ENCODE peak calls at places on chromosomes 12 and 14, in ten cellular contexts. C is tibial artery; B is effector memory CD4-positive, alpha-beta T cell; R is lung; I is pancreas; T is WERI-Rb-1; V is ovary; D is psoas muscle; L is mesenchymal stem cell; S is GM23248. F is an unnamed sample.

GRCh38 chr12:19491863-19492262 is 52.6 kb downstream of the AEBP2 start:
- DNase-seq in C (no peak), B (no peak), R (no peak), I (no peak), T (no peak), V (no peak), D (no peak), L (no peak), S (peak; percentile 9), F (no peak)

GRCh38 chr12:63301311-63301710 is 150.3 kb upstream of the AVPR1A start:
- DNase-seq in C (no peak), B (no peak), R (no peak), I (no peak), T (no peak), V (no peak), D (no peak), L (peak; percentile 26), S (peak; percentile 13), F (no peak)

GRCh38 chr12:52701281-52701680 is 2.0 kb downstream of the KRT77 start:
- DNase-seq in C (no peak), B (no peak), R (no peak), I (no peak), T (no peak), V (no peak), D (no peak), L (no peak), S (no peak), F (no peak)

GRCh38 chr12:89501793-89502192 is 22.8 kb downstream of the GALNT4 start:
- DNase-seq in C (no peak), B (no peak), R (no peak), I (no peak), T (no peak), V (no peak), D (no peak), L (no peak), S (no peak), F (no peak)

GRCh38 chr14:71070169-71070568 is 162.9 kb downstream of the PCNX1 start:
- DNase-seq in C (no peak), B (no peak), R (no peak), I (no peak), T (no peak), V (no peak), D (no peak), L (peak; percentile 33), S (peak; percentile 31), F (no peak)

GRCh38 chr12:75177997-75178396 is 31.6 kb downstream of the KCNC2 start:
- DNase-seq in C (no peak), B (no peak), R (no peak), I (no peak), T (no peak), V (no peak), D (no peak), L (peak; percentile 93), S (peak; percentile 91), F (no peak)

GRCh38 chr12:28140404-28140803 is 49.9 kb upstream of the CCDC91 start:
- DNase-seq in C (no peak), B (no peak), R (no peak), I (no peak), T (no peak), V (no peak), D (no peak), L (no peak), S (no peak), F (no peak)

GRCh38 chr14:70061108-70061507 is 127.6 kb downstream of the SLC8A3 start:
- DNase-seq in C (no peak), B (no peak), R (no peak), I (no peak), T (no peak), V (no peak), D (no peak), L (no peak), S (no peak), F (no peak)

GRCh38 chr12:75751769-75752471 is 240.5 kb upstream of the KRR1 start:
- DNase-seq in C (no peak), B (no peak), R (no peak), I (no peak), T (no peak), V (no peak), D (no peak), L (no peak), S (peak; percentile 60), F (peak; percentile 18)

GRCh38 chr12:48814313-48815280 is 3.7 kb upstream of the CACNB3 start:
- DNase-seq in C (peak; percentile 87), B (peak; percentile 69), R (peak; percentile 84), I (peak; percentile 97), T (peak; percentile 79), V (peak; percentile 91), D (peak; percentile 91), L (peak; percentile 83), S (peak; percentile 92), F (peak; percentile 83)

GRCh38 chr12:75735853-75736252 is 224.4 kb upstream of the KRR1 start:
- DNase-seq in C (no peak), B (no peak), R (no peak), I (peak; percentile 71), T (no peak), V (no peak), D (no peak), L (no peak), S (peak; percentile 42), F (peak; percentile 55)

GRCh38 chr12:102522768-102523167 is 42.4 kb upstream of the IGF1 start:
- DNase-seq in C (no peak), B (no peak), R (no peak), I (no peak), T (no peak), V (no peak), D (no peak), L (no peak), S (no peak), F (no peak)

GRCh38 chr12:1662761-1663439 is 28.0 kb upstream of the ADIPOR2 start:
- DNase-seq in C (no peak), B (peak; percentile 35), R (peak; percentile 74), I (peak; percentile 74), T (peak; percentile 83), V (peak; percentile 59), D (no peak), L (peak; percentile 71), S (peak; percentile 49), F (no peak)

GRCh38 chr12:130992979-130993538 is 39.4 kb downstream of the ADGRD1 start:
- DNase-seq in C (no peak), B (no peak), R (peak; percentile 73), I (no peak), T (no peak), V (no peak), D (no peak), L (no peak), S (no peak), F (no peak)

DNA sequence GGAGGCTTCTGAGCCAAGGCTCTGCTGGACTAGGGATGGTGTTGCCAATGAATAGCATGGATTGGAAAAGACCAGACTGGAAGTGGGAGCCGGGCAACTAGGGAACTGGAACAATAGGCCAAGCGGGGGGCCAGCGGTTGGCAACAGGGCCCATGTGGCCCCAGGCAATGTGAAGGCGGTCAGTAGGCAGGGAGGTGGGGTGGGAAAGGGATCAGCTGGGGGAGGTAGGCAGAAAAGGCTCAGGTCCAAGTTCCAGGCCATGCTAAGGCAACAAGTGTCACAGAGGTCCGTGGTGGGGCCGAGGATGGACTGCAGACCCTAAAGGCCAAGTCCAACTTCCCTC is 14.9 kb upstream of the MLXIP start:
- DNase-seq in C (no peak), B (no peak), R (no peak), I (no peak), T (no peak), V (no peak), D (no peak), L (no peak), S (no peak), F (no peak)
- H3K4me3 ChIP-seq in C (peak overlapping the region; percentile 25), B (no peak overlapping the region), R (no peak overlapping the region), I (no peak overlapping the region), T (no peak overlapping the region), V (no peak overlapping the region), D (no peak overlapping the region), L (no peak overlapping the region), S (no peak overlapping the region), F (no peak overlapping the region)

GRCh38 chr12:120183211-120183631 is 11.3 kb downstream of the GCN1 start:
- DNase-seq in C (no peak), B (no peak), R (no peak), I (no peak), T (no peak), V (no peak), D (no peak), L (no peak), S (peak; percentile 40), F (peak; percentile 50)
- H3K36me3 ChIP-seq in C (peaks cover 83% of the 10 kb centered on the region), B (peaks cover 76% of the 10 kb centered on the region), R (peaks cover 24% of the 10 kb centered on the region), I (peaks cover 5% of the 10 kb centered on the region), T (peaks cover 78% of the 10 kb centered on the region), V (no peaks in the 10 kb centered on the region), D (peaks cover 94% of the 10 kb centered on the region), L (peaks cover 64% of the 10 kb centered on the region), S (peaks cover 53% of the 10 kb centered on the region), F (peaks cover 81% of the 10 kb centered on the region)

DNA sequence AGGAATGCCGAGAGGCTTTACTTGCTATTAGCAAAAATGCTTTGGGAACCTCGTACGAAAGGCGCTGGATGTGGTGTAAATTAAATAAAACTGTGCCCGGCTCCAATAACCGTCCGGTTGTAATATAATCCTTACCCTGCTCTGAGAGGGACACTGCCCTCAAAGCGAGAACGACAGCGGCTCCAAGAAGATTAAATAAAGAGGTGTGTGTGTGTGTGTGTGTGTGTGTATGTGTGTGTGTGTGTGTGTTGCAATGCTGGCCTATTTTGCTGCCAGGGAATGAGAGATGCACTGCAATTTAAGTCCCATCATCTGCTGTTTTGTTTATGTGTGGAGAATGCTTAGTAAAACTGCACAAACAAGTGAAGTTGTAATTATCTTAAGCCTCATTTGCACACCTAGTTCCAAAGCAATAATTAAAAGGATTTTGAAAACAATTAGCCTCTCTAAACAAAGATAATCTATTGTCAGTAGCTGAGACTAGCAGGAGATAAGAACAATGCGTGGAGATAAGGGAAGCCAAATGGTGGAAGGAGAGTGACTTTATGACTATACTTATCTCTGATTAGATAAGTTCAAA is 1.2 kb upstream of the SIX1 start:
- DNase-seq in C (no peak), B (no peak), R (no peak), I (no peak), T (peak; percentile 47), V (no peak), D (peak; percentile 63), L (no peak), S (peak; percentile 28), F (no peak)
- H3K4me3 ChIP-seq in C (peak overlapping the region; percentile 77), B (no peak overlapping the region), R (no peak overlapping the region), I (no peak overlapping the region), T (peak overlapping the region; percentile 61), V (no peak overlapping the region), D (peak overlapping the region; percentile 91), L (no peak overlapping the region), S (peak overlapping the region; percentile 78), F (peak overlapping the region; percentile 64)

DNA sequence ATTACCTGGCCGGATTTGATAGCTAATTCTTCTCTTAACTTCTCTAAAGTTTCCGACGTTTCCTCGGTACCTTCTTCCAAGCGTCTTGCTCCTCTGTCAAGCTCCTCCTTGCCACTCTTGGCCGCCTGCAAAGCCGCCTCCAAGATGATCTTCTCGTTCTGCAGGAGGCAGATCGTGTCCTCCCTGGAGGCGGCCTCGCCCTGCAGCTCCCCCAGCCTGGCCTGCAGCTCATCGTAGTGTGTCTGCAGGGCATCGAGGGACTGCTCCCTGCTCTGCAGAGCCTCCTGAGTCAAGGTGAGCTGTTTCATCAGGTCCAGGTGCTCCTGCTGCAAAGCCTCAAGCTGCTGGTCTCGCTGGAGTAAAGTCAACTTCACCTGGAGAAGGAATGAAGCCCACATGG is 32.8 kb downstream of the GOLGA3 start:
- DNase-seq in C (no peak), B (no peak), R (no peak), I (no peak), T (no peak), V (no peak), D (no peak), L (no peak), S (no peak), F (no peak)
- H3K36me3 ChIP-seq in C (peaks cover 88% of the 10 kb centered on the region), B (peaks cover 55% of the 10 kb centered on the region), R (peaks cover 29% of the 10 kb centered on the region), I (peaks cover 3% of the 10 kb centered on the region), T (peaks cover 45% of the 10 kb centered on the region), V (no peaks in the 10 kb centered on the region), D (peaks cover 82% of the 10 kb centered on the region), L (peaks cover 89% of the 10 kb centered on the region), S (peaks cover 56% of the 10 kb centered on the region), F (peaks cover 68% of the 10 kb centered on the region)

GRCh38 chr14:95071649-95072256 is 85.6 kb downstream of the DICER1 start:
- DNase-seq in C (no peak), B (no peak), R (no peak), I (no peak), T (no peak), V (no peak), D (no peak), L (no peak), S (no peak), F (no peak)
- H3K4me3 ChIP-seq in C (no peak overlapping the region), B (no peak overlapping the region), R (no peak overlapping the region), I (no peak overlapping the region), T (no peak overlapping the region), V (no peak overlapping the region), D (no peak overlapping the region), L (no peak overlapping the region), S (no peak overlapping the region), F (no peak overlapping the region)